ENCODE peak calls at places on chromosome 7, in four cellular contexts. Z is activated CD4-positive, CD25-positive, alpha-beta regulatory T cell; A is stimulated activated CD8-positive, alpha-beta memory T cell treated with anti-CD3 and anti-CD28 coated beads, Interleukin-15, amount 100 ng/mL, for 24 hours; Q is stimulated activated CD4-positive, alpha-beta T cell treated with anti-CD3 and anti-CD28 coated beads, TNF-alpha, amount 100 ng/mL, for 1 hour. X is an unnamed sample.

GRCh38 chr7:103573479-103574058 is 127.6 kb upstream of the SLC26A5 start:
- DNase-seq in Q (no peak), A (no peak), Z (no peak), X (no peak)

GRCh38 chr7:13235961-13236360 is 548.5 kb downstream of the ARL4A start:
- DNase-seq in A (no peak), Q (no peak), Z (no peak), X (no peak)

GRCh38 chr7:129188892-129189660 is 643 bp downstream of the SMO start:
- DNase-seq in A (no peak), Z (no peak), Q (no peak), X (no peak)

GRCh38 chr7:155763721-155764431 is 48.4 kb downstream of the SHH start:
- DNase-seq in Z (peak), A (peak), Q (peak), X (no peak)

GRCh38 chr7:120539321-120539720 is 266.3 kb downstream of the KCND2 start:
- DNase-seq in Z (no peak), Q (no peak), A (no peak), X (no peak)

GRCh38 chr7:106775552-106775936 is 89.5 kb upstream of the PIK3CG start:
- DNase-seq in Z (no peak), A (no peak), Q (no peak), X (no peak)

GRCh38 chr7:134919240-134919641 is 67.1 kb upstream of the AGBL3 start:
- DNase-seq in A (no peak), Q (no peak), Z (no peak), X (no peak)

GRCh38 chr7:63113713-63114285 is 884.9 kb upstream of the ZNF722 start:
- DNase-seq in Q (no peak), A (no peak), Z (no peak), X (no peak)

GRCh38 chr7:91789086-91789485 is 91.4 kb downstream of the MTERF1 start:
- DNase-seq in Z (no peak), Q (no peak), A (no peak), X (no peak)

GRCh38 chr7:93973134-93973533 is 31.0 kb downstream of the BET1 start:
- DNase-seq in A (no peak), Q (no peak), Z (no peak), X (no peak)

GRCh38 chr7:30463400-30464145 is 15.0 kb downstream of the NOD1 start:
- DNase-seq in Z (no peak), Q (no peak), A (no peak), X (no peak)

GRCh38 chr7:83267141-83267631 is 104.5 kb upstream of the PCLO start:
- DNase-seq in A (no peak), Q (no peak), Z (no peak), X (no peak)

GRCh38 chr7:99498546-99498944 is 1.5 kb downstream of the ZNF394 start:
- DNase-seq in Z (no peak), Q (no peak), A (no peak), X (no peak)